ENCODE peak calls at places on chromosome 18, in seven cellular contexts. One of them, this sample, is unnamed. For H3K4me1, the result is how much of the 10 kb centered on the place peaks cover.

GRCh38 chr18:48761582-48761981 is 189.2 kb downstream of the SMAD7 start:
- DNase-seq in heart left ventricle: no peak
- DNase-seq in tibial nerve: no peak
- DNase-seq in lung: no peak
- DNase-seq in ovary: no peak
- DNase-seq in OCI-LY7: no peak
- DNase-seq in pancreas: no peak
- DNase-seq in this sample: no peak

GRCh38 chr18:36850527-36851201 is 21.7 kb downstream of the KIAA1328 start:
- DNase-seq in OCI-LY7: no peak
- DNase-seq in pancreas: no peak
- DNase-seq in heart left ventricle: no peak
- DNase-seq in tibial nerve: no peak
- DNase-seq in ovary: no peak
- DNase-seq in lung: no peak
- DNase-seq in this sample: no peak

GRCh38 chr18:8800041-8800441 is 94.7 kb downstream of the MTCL1 start:
- DNase-seq in lung: no peak
- DNase-seq in OCI-LY7: no peak
- DNase-seq in tibial nerve: no peak
- DNase-seq in heart left ventricle: no peak
- DNase-seq in pancreas: peak
- DNase-seq in ovary: no peak
- DNase-seq in this sample: no peak

GRCh38 chr18:34321075-34321474 is 96.4 kb upstream of the NOL4 start:
- DNase-seq in heart left ventricle: no peak
- DNase-seq in ovary: no peak
- DNase-seq in pancreas: no peak
- DNase-seq in tibial nerve: no peak
- DNase-seq in OCI-LY7: no peak
- DNase-seq in lung: no peak
- DNase-seq in this sample: no peak

GRCh38 chr18:12691021-12691420 is 11.5 kb downstream of the CEP76 start:
- DNase-seq in pancreas: no peak
- DNase-seq in ovary: no peak
- DNase-seq in tibial nerve: no peak
- DNase-seq in lung: no peak
- DNase-seq in OCI-LY7: no peak
- DNase-seq in heart left ventricle: no peak
- DNase-seq in this sample: no peak

GRCh38 chr18:50666536-50666935 is 106.6 kb downstream of the MAPK4 start:
- DNase-seq in pancreas: no peak
- DNase-seq in ovary: no peak
- DNase-seq in tibial nerve: no peak
- DNase-seq in OCI-LY7: no peak
- DNase-seq in lung: no peak
- DNase-seq in heart left ventricle: no peak
- DNase-seq in this sample: no peak

GRCh38 chr18:10032331-10032979 is 118.6 kb downstream of the VAPA start:
- DNase-seq in pancreas: peak
- DNase-seq in tibial nerve: no peak
- DNase-seq in heart left ventricle: no peak
- DNase-seq in lung: no peak
- DNase-seq in OCI-LY7: no peak
- DNase-seq in ovary: peak
- DNase-seq in this sample: peak

GRCh38 chr18:63619661-63620060 is 24.4 kb downstream of the SERPINB4 start:
- DNase-seq in ovary: no peak
- DNase-seq in pancreas: no peak
- DNase-seq in OCI-LY7: no peak
- DNase-seq in heart left ventricle: no peak
- DNase-seq in lung: no peak
- DNase-seq in tibial nerve: no peak
- DNase-seq in this sample: no peak

GRCh38 chr18:37539236-37539635 is 26.4 kb downstream of the CELF4 start:
- DNase-seq in tibial nerve: no peak
- DNase-seq in OCI-LY7: no peak
- DNase-seq in heart left ventricle: no peak
- DNase-seq in ovary: no peak
- DNase-seq in lung: no peak
- DNase-seq in pancreas: no peak
- DNase-seq in this sample: no peak

GRCh38 chr18:80182855-80183254 is 64.5 kb downstream of the PARD6G start:
- DNase-seq in ovary: no peak
- DNase-seq in tibial nerve: no peak
- DNase-seq in lung: no peak
- DNase-seq in OCI-LY7: no peak
- DNase-seq in pancreas: no peak
- DNase-seq in heart left ventricle: no peak
- DNase-seq in this sample: no peak

GRCh38 chr18:57776767-57777166 is 26.3 kb downstream of the ATP8B1 start:
- DNase-seq in ovary: no peak
- DNase-seq in tibial nerve: peak
- DNase-seq in OCI-LY7: no peak
- DNase-seq in pancreas: no peak
- DNase-seq in heart left ventricle: no peak
- DNase-seq in lung: no peak
- DNase-seq in this sample: no peak

GRCh38 chr18:34598136-34598635 is 111.9 kb upstream of the DTNA start:
- DNase-seq in tibial nerve: no peak
- DNase-seq in ovary: no peak
- DNase-seq in pancreas: no peak
- DNase-seq in lung: no peak
- DNase-seq in heart left ventricle: no peak
- DNase-seq in OCI-LY7: no peak
- DNase-seq in this sample: no peak

GRCh38 chr18:24913507-24914147 is 438.3 kb downstream of the ZNF521 start:
- DNase-seq in lung: no peak
- DNase-seq in tibial nerve: no peak
- DNase-seq in ovary: no peak
- DNase-seq in pancreas: no peak
- DNase-seq in heart left ventricle: peak
- DNase-seq in OCI-LY7: no peak
- DNase-seq in this sample: no peak

GRCh38 chr18:4232656-4233055 is 222.5 kb downstream of the DLGAP1 start:
- DNase-seq in ovary: no peak
- DNase-seq in pancreas: no peak
- DNase-seq in OCI-LY7: no peak
- DNase-seq in lung: no peak
- DNase-seq in tibial nerve: no peak
- DNase-seq in heart left ventricle: no peak
- DNase-seq in this sample: no peak

GRCh38 chr18:77300579-77300978 is 50.9 kb downstream of the GALR1 start:
- DNase-seq in tibial nerve: no peak
- DNase-seq in heart left ventricle: no peak
- DNase-seq in ovary: no peak
- DNase-seq in lung: no peak
- DNase-seq in OCI-LY7: no peak
- DNase-seq in pancreas: peak
- DNase-seq in this sample: no peak

GRCh38 chr18:76736309-76736708 is 86.0 kb upstream of the ZNF236 start:
- DNase-seq in ovary: no peak
- DNase-seq in pancreas: no peak
- DNase-seq in OCI-LY7: no peak
- DNase-seq in lung: no peak
- DNase-seq in heart left ventricle: no peak
- DNase-seq in tibial nerve: no peak
- DNase-seq in this sample: no peak

GRCh38 chr18:7878265-7879173 is 311.4 kb downstream of the PTPRM start:
- DNase-seq in OCI-LY7: no peak
- DNase-seq in heart left ventricle: no peak
- DNase-seq in pancreas: no peak
- DNase-seq in lung: no peak
- DNase-seq in tibial nerve: no peak
- DNase-seq in ovary: no peak
- DNase-seq in this sample: no peak

GRCh38 chr18:12028674-12029073 is 47.4 kb downstream of the IMPA2 start:
- DNase-seq in ovary: no peak
- DNase-seq in tibial nerve: no peak
- DNase-seq in heart left ventricle: no peak
- DNase-seq in lung: no peak
- DNase-seq in OCI-LY7: no peak
- DNase-seq in pancreas: peak
- DNase-seq in this sample: no peak

GRCh38 chr18:35191252-35192025 is 49.4 kb upstream of the ZNF397 start:
- DNase-seq in heart left ventricle: no peak
- DNase-seq in OCI-LY7: no peak
- DNase-seq in lung: no peak
- DNase-seq in ovary: no peak
- DNase-seq in tibial nerve: no peak
- DNase-seq in pancreas: no peak
- DNase-seq in this sample: no peak

GRCh38 chr18:49548266-49548665 is 13.6 kb upstream of the LIPG start:
- DNase-seq in lung: no peak
- DNase-seq in pancreas: no peak
- DNase-seq in OCI-LY7: no peak
- DNase-seq in tibial nerve: no peak
- DNase-seq in heart left ventricle: no peak
- DNase-seq in ovary: no peak
- DNase-seq in this sample: no peak

GRCh38 chr18:42706618-42707017 is 408.9 kb downstream of the RIT2 start:
- DNase-seq in ovary: no peak
- DNase-seq in lung: no peak
- DNase-seq in pancreas: peak
- DNase-seq in tibial nerve: no peak
- DNase-seq in heart left ventricle: no peak
- DNase-seq in OCI-LY7: no peak
- DNase-seq in this sample: no peak

GRCh38 chr18:35605686-35606417 is 24.3 kb downstream of the GALNT1 start:
- DNase-seq in pancreas: no peak
- DNase-seq in tibial nerve: no peak
- DNase-seq in ovary: no peak
- DNase-seq in heart left ventricle: no peak
- DNase-seq in OCI-LY7: no peak
- DNase-seq in lung: no peak
- DNase-seq in this sample: no peak

GRCh38 chr18:55906533-55906932 is 318.5 kb upstream of the TCF4 start:
- DNase-seq in pancreas: no peak
- DNase-seq in OCI-LY7: no peak
- DNase-seq in tibial nerve: no peak
- DNase-seq in heart left ventricle: no peak
- DNase-seq in lung: no peak
- DNase-seq in ovary: no peak
- DNase-seq in this sample: no peak

GRCh38 chr18:676747-677544 is 19.5 kb downstream of the TYMS start:
- DNase-seq in lung: no peak
- DNase-seq in heart left ventricle: no peak
- DNase-seq in OCI-LY7: no peak
- DNase-seq in pancreas: no peak
- DNase-seq in tibial nerve: no peak
- DNase-seq in ovary: no peak
- DNase-seq in this sample: no peak

GRCh38 chr18:678482-679182 is 21.2 kb downstream of the TYMS start:
- DNase-seq in tibial nerve: no peak
- DNase-seq in heart left ventricle: no peak
- DNase-seq in lung: no peak
- DNase-seq in pancreas: no peak
- DNase-seq in ovary: no peak
- DNase-seq in OCI-LY7: no peak
- DNase-seq in this sample: no peak

GRCh38 chr18:680392-680791 is 22.9 kb downstream of the TYMS start:
- DNase-seq in tibial nerve: no peak
- DNase-seq in OCI-LY7: no peak
- DNase-seq in ovary: no peak
- DNase-seq in lung: no peak
- DNase-seq in heart left ventricle: no peak
- DNase-seq in pancreas: no peak
- DNase-seq in this sample: no peak

GRCh38 chr18:676069-676468 is 18.6 kb downstream of the TYMS start:
- DNase-seq in ovary: no peak
- DNase-seq in pancreas: no peak
- DNase-seq in heart left ventricle: no peak
- DNase-seq in OCI-LY7: no peak
- DNase-seq in tibial nerve: no peak
- DNase-seq in lung: no peak
- DNase-seq in this sample: no peak

GRCh38 chr18:677951-678363 is 20.5 kb downstream of the TYMS start:
- DNase-seq in pancreas: no peak
- DNase-seq in heart left ventricle: no peak
- DNase-seq in OCI-LY7: no peak
- DNase-seq in lung: no peak
- DNase-seq in ovary: no peak
- DNase-seq in tibial nerve: no peak
- DNase-seq in this sample: no peak
- H3K4me1 ChIP-seq in pancreas: under half
- H3K4me1 ChIP-seq in heart left ventricle: under half
- H3K4me1 ChIP-seq in OCI-LY7: under half
- H3K4me1 ChIP-seq in lung: under half
- H3K4me1 ChIP-seq in ovary: under half
- H3K4me1 ChIP-seq in tibial nerve: under half
- H3K4me1 ChIP-seq in this sample: under half

DNA sequence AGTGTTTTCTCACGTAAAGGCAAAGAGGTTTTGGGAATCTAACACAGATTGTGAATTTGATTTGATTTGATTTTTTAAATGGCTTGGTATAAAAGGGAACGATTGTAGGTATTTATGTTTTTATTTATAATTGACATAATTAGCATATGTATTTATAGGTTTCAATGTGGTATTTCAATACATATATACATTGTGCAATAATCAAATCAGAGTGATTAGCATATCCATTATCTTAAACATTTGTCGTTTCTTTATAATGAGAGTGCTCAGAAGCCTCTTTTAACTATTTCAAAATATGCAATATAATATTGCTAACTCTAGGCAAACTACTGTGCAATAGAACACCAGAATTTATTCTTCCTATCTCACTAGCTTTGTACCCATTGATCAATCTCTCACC is 35.1 kb upstream of the CDH2 start:
- DNase-seq in lung: no peak
- DNase-seq in tibial nerve: no peak
- DNase-seq in heart left ventricle: no peak
- DNase-seq in ovary: no peak
- DNase-seq in pancreas: no peak
- DNase-seq in OCI-LY7: no peak
- DNase-seq in this sample: no peak
- H3K4me3 ChIP-seq in lung: no peak
- H3K4me3 ChIP-seq in tibial nerve: no peak
- H3K4me3 ChIP-seq in heart left ventricle: no peak
- H3K4me3 ChIP-seq in ovary: no peak
- H3K4me3 ChIP-seq in pancreas: no peak
- H3K4me3 ChIP-seq in OCI-LY7: no peak
- H3K4me3 ChIP-seq in this sample: no peak

GRCh38 chr18:78984941-78985784 is 5.5 kb downstream of the SALL3 start:
- DNase-seq in tibial nerve: no peak
- DNase-seq in ovary: no peak
- DNase-seq in OCI-LY7: peak
- DNase-seq in heart left ventricle: no peak
- DNase-seq in pancreas: no peak
- DNase-seq in lung: peak
- DNase-seq in this sample: no peak
- TF ChIP-seq CTCF in tibial nerve: no peak
- TF ChIP-seq CTCF in ovary: no peak
- TF ChIP-seq CTCF in OCI-LY7: peak
- TF ChIP-seq CTCF in heart left ventricle: peak
- TF ChIP-seq CTCF in pancreas: no peak
- TF ChIP-seq CTCF in lung: no peak
- TF ChIP-seq CTCF in this sample: no peak

DNA sequence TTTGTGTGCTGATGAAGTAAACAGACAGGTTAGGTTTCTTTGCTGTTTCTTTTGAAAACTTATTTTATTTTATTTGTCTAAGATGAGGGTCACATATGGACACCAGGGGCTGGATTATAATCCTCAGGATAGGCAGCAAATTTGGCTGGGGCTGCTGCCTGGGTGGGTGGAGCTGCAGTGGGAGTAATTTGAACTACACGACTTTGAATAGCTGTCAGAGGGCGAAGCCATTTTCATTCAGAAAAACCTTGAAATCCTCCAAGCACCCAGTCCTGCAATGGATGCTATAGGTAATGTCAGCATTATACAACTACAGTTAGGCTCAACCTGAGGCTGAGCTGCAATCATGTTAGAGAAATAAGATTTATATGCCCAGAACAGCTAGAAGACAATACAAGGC is 16.6 kb downstream of the SETBP1 start:
- DNase-seq in pancreas: no peak
- DNase-seq in OCI-LY7: no peak
- DNase-seq in heart left ventricle: no peak
- DNase-seq in tibial nerve: no peak
- DNase-seq in lung: no peak
- DNase-seq in ovary: no peak
- DNase-seq in this sample: no peak
- H3K4me1 ChIP-seq in pancreas: under half
- H3K4me1 ChIP-seq in OCI-LY7: under half
- H3K4me1 ChIP-seq in heart left ventricle: under half
- H3K4me1 ChIP-seq in tibial nerve: under half
- H3K4me1 ChIP-seq in lung: under half
- H3K4me1 ChIP-seq in ovary: under half
- H3K4me1 ChIP-seq in this sample: under half

This sample was measured in CD8-positive, alpha-beta T cell.